ENCODE peak calls at places on chromosomes 7 and 10, in four cellular contexts. One of them, this sample, is unnamed.

GRCh38 chr7:29146082-29146706 is at the start of gene CPVL:
- DNase-seq in ascending aorta: peak
- DNase-seq in HL-60: no peak
- DNase-seq in RWPE1: peak
- DNase-seq in this sample: no peak

GRCh38 chr10:17510242-17510908 is 56.0 kb upstream of the ST8SIA6 start:
- DNase-seq in HL-60: peak
- DNase-seq in ascending aorta: no peak
- DNase-seq in RWPE1: no peak
- DNase-seq in this sample: peak

GRCh38 chr10:48935141-48935540 is 4.5 kb downstream of the LRRC18 start:
- DNase-seq in RWPE1: no peak
- DNase-seq in ascending aorta: no peak
- DNase-seq in HL-60: no peak
- DNase-seq in this sample: no peak

GRCh38 chr10:48288661-48289060 is 14.2 kb upstream of the FRMPD2 start:
- DNase-seq in HL-60: no peak
- DNase-seq in ascending aorta: no peak
- DNase-seq in RWPE1: no peak
- DNase-seq in this sample: no peak

GRCh38 chr10:114767101-114767588 is 54.4 kb upstream of the FHIP2A start:
- DNase-seq in HL-60: no peak
- DNase-seq in ascending aorta: no peak
- DNase-seq in RWPE1: peak
- DNase-seq in this sample: no peak

GRCh38 chr7:115825736-115826135 is 204.8 kb downstream of the TFEC start:
- DNase-seq in RWPE1: no peak
- DNase-seq in ascending aorta: no peak
- DNase-seq in HL-60: no peak
- DNase-seq in this sample: no peak

GRCh38 chr7:151381333-151382078 is 28.3 kb downstream of the WDR86 start:
- DNase-seq in ascending aorta: no peak
- DNase-seq in HL-60: no peak
- DNase-seq in RWPE1: no peak
- DNase-seq in this sample: peak

GRCh38 chr10:95832216-95833037 is 75.3 kb upstream of the CC2D2B start:
- DNase-seq in HL-60: no peak
- DNase-seq in ascending aorta: no peak
- DNase-seq in RWPE1: no peak
- DNase-seq in this sample: peak

GRCh38 chr10:118596426-118597124 is 1.1 kb upstream of the PRLHR start:
- DNase-seq in ascending aorta: no peak
- DNase-seq in HL-60: no peak
- DNase-seq in RWPE1: no peak
- DNase-seq in this sample: no peak

GRCh38 chr10:86106616-86107015 is 260.0 kb downstream of the GRID1 start:
- DNase-seq in HL-60: no peak
- DNase-seq in ascending aorta: no peak
- DNase-seq in RWPE1: no peak
- DNase-seq in this sample: no peak

GRCh38 chr7:44276571-44277101 is 48.8 kb downstream of the CAMK2B start:
- DNase-seq in HL-60: no peak
- DNase-seq in RWPE1: no peak
- DNase-seq in ascending aorta: no peak
- DNase-seq in this sample: no peak

GRCh38 chr7:32216759-32217158 is 146.6 kb upstream of the PDE1C start:
- DNase-seq in HL-60: no peak
- DNase-seq in RWPE1: no peak
- DNase-seq in ascending aorta: no peak
- DNase-seq in this sample: no peak

DNA sequence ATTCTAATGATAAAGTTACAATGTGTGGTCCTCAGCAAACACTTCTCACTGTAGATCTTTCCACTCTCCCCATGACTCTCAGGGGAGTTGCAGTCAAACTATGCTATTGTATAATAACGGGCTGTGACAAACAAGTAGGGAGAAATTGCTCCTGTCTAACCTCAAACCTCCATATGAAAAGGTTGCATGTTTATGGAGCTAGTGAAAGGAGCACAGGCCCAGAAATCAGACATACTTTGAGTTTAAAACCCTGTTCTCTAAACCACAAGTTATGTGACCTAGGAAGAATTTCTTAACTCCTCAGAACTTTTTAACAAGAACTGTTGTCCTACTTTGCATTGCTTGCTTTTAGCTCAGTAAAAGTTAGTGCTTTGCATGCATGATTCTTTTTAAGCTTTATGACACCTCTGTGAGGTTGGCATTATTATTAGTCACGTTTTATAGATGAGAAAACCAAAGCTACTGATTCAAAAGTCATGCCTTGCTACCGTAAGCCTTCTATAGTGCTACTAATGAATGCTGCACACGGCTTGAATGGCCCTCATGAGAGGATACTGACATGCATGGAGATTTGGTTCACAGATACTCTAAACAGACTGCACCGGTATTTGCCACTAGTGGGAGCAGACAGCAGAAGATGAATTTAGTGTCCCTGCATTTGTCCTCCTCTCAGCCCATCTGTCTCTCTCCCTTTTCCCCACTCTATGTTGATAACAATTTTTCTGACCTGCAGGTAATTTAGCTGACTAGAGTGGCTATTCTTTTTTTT is 129.5 kb upstream of the PCGF5 start:
- DNase-seq in ascending aorta: no peak
- DNase-seq in HL-60: no peak
- DNase-seq in RWPE1: no peak
- DNase-seq in this sample: no peak
- TF ChIP-seq CTCF in ascending aorta: no peak
- TF ChIP-seq CTCF in HL-60: no peak
- TF ChIP-seq CTCF in RWPE1: no peak
- TF ChIP-seq CTCF in this sample: peak

GRCh38 chr10:33927347-33927746 is 592.9 kb upstream of the NRP1 start:
- DNase-seq in ascending aorta: no peak
- DNase-seq in HL-60: no peak
- DNase-seq in RWPE1: peak
- DNase-seq in this sample: no peak
- TF ChIP-seq CTCF in ascending aorta: no peak
- TF ChIP-seq CTCF in HL-60: no peak
- TF ChIP-seq CTCF in RWPE1: no peak
- TF ChIP-seq CTCF in this sample: no peak

DNA sequence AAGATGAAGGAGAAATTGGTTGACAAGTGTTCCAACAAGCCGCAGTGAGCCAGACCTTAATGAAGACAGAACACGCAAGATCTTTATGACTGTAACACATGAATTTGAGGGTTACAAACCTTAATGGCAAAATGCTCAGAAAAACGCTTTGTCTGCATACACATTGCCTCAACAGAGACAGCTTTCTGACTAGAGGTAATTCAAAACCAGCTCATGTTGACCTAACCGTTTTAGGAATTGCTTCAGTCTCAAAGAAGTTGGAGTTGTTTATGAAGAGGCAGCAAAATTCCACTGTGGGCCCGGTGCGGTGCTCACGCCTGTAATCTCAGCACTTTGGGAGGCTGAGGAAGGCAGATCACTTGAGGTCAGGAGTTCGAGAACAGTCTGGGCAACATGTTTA is 2.2 kb upstream of the GTF2I start:
- DNase-seq in HL-60: no peak
- DNase-seq in ascending aorta: no peak
- DNase-seq in RWPE1: no peak
- DNase-seq in this sample: no peak
- TF ChIP-seq CTCF in HL-60: no peak
- TF ChIP-seq CTCF in ascending aorta: no peak
- TF ChIP-seq CTCF in RWPE1: no peak
- TF ChIP-seq CTCF in this sample: no peak

GRCh38 chr10:125448596-125448995 is 234.4 kb downstream of the TEX36 start:
- DNase-seq in HL-60: no peak
- DNase-seq in ascending aorta: no peak
- DNase-seq in RWPE1: peak
- DNase-seq in this sample: no peak
- TF ChIP-seq CTCF in HL-60: no peak
- TF ChIP-seq CTCF in ascending aorta: no peak
- TF ChIP-seq CTCF in RWPE1: peak
- TF ChIP-seq CTCF in this sample: peak

DNA sequence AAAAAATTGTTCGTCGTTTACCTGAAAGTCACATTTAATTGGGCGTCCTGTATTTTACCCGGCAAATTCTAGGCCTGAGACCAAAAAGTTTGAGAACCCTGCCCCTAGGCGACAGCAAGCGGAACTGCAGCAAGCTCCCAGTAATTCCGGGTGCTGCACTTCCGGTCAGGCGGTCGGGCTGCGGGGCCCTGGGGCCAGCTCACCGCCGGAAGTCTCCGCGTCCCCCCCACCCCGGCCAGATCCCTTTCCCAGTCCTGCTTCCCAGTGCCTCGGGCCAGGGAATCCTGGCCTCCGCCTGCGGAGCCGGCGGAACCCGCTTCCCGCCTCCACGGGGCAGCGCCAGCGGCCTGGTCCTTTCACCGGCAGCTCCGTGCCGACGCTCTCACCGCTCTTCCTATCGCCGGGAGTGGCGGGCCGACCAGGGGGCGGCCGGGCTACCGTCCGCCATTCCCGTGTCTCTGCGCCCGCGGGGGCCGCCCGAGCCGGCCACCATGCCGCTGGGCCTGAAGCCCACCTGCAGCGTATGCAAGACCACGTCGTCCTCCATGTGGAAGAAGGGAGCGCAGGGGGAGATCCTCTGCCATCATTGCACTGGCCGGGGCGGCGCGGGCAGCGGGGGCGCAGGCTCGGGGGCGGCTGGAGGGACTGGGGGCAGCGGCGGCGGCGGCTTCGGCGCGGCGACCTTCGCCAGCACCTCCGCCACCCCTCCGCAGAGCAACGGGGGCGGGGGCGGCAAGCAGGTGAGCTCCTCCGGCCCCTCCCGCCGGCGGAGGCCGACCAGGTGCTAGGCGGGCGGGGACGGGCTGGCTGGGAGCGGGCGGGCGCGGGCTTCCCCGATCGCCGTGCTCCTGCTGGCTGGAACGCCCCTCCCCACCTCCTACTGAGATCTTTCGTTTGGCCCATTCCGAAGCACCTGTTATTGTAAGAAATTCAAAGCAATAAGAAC is at the start of gene GATAD1:
- DNase-seq in HL-60: peak
- DNase-seq in ascending aorta: peak
- DNase-seq in RWPE1: peak
- DNase-seq in this sample: peak
- TF ChIP-seq CTCF in HL-60: peak
- TF ChIP-seq CTCF in ascending aorta: peak
- TF ChIP-seq CTCF in RWPE1: peak
- TF ChIP-seq CTCF in this sample: peak